ENCODE peak calls at places on chromosomes 6 and 20, in six cellular contexts. One of them, this sample, is unnamed.

GRCh38 chr6:134101479-134101878 is 49.1 kb upstream of the SLC2A12 start:
- DNase-seq in CD8-positive, alpha-beta T cell: no peak
- DNase-seq in RWPE1: no peak
- DNase-seq in progenitor cell of endocrine pancreas: no peak
- DNase-seq in nucleus accumbens: no peak
- DNase-seq in MCF 10A: no peak
- DNase-seq in this sample: no peak

GRCh38 chr6:31128093-31128676 is 7.9 kb upstream of the CDSN start:
- DNase-seq in RWPE1: peak
- DNase-seq in progenitor cell of endocrine pancreas: peak
- DNase-seq in CD8-positive, alpha-beta T cell: peak
- DNase-seq in MCF 10A: peak
- DNase-seq in nucleus accumbens: peak
- DNase-seq in this sample: peak

GRCh38 chr6:42417641-42418112 is 34.0 kb downstream of the TRERF1 start:
- DNase-seq in progenitor cell of endocrine pancreas: no peak
- DNase-seq in CD8-positive, alpha-beta T cell: peak
- DNase-seq in RWPE1: no peak
- DNase-seq in nucleus accumbens: no peak
- DNase-seq in MCF 10A: no peak
- DNase-seq in this sample: no peak

GRCh38 chr6:112144145-112144926 is 56.9 kb downstream of the FAM229B start:
- DNase-seq in MCF 10A: no peak
- DNase-seq in nucleus accumbens: no peak
- DNase-seq in RWPE1: no peak
- DNase-seq in progenitor cell of endocrine pancreas: no peak
- DNase-seq in CD8-positive, alpha-beta T cell: no peak
- DNase-seq in this sample: no peak

GRCh38 chr6:69390125-69390524 is 406.7 kb downstream of the LMBRD1 start:
- DNase-seq in MCF 10A: no peak
- DNase-seq in progenitor cell of endocrine pancreas: no peak
- DNase-seq in RWPE1: no peak
- DNase-seq in CD8-positive, alpha-beta T cell: no peak
- DNase-seq in nucleus accumbens: no peak
- DNase-seq in this sample: no peak

GRCh38 chr6:43647613-43648012 is 2.8 kb downstream of the RSPH9 start:
- DNase-seq in CD8-positive, alpha-beta T cell: no peak
- DNase-seq in nucleus accumbens: no peak
- DNase-seq in progenitor cell of endocrine pancreas: no peak
- DNase-seq in MCF 10A: no peak
- DNase-seq in RWPE1: no peak
- DNase-seq in this sample: no peak

GRCh38 chr6:160378886-160379285 is 30.7 kb downstream of the SLC22A3 start:
- DNase-seq in CD8-positive, alpha-beta T cell: no peak
- DNase-seq in nucleus accumbens: no peak
- DNase-seq in MCF 10A: peak
- DNase-seq in RWPE1: no peak
- DNase-seq in progenitor cell of endocrine pancreas: no peak
- DNase-seq in this sample: no peak

GRCh38 chr20:41524980-41525613 is 93.1 kb downstream of the CHD6 start:
- DNase-seq in CD8-positive, alpha-beta T cell: no peak
- DNase-seq in MCF 10A: peak
- DNase-seq in nucleus accumbens: no peak
- DNase-seq in progenitor cell of endocrine pancreas: no peak
- DNase-seq in RWPE1: peak
- DNase-seq in this sample: no peak

GRCh38 chr6:41405941-41406340 is 70.5 kb downstream of the NCR2 start:
- DNase-seq in nucleus accumbens: no peak
- DNase-seq in RWPE1: no peak
- DNase-seq in MCF 10A: no peak
- DNase-seq in CD8-positive, alpha-beta T cell: no peak
- DNase-seq in progenitor cell of endocrine pancreas: no peak
- DNase-seq in this sample: no peak

GRCh38 chr20:32204485-32205115 is 2.9 kb downstream of the PLAGL2 start:
- DNase-seq in RWPE1: no peak
- DNase-seq in progenitor cell of endocrine pancreas: no peak
- DNase-seq in nucleus accumbens: no peak
- DNase-seq in MCF 10A: no peak
- DNase-seq in CD8-positive, alpha-beta T cell: no peak
- DNase-seq in this sample: peak

GRCh38 chr6:8143945-8144344 is 41.6 kb upstream of the EEF1E1 start:
- DNase-seq in CD8-positive, alpha-beta T cell: no peak
- DNase-seq in progenitor cell of endocrine pancreas: no peak
- DNase-seq in RWPE1: no peak
- DNase-seq in MCF 10A: no peak
- DNase-seq in nucleus accumbens: no peak
- DNase-seq in this sample: no peak

GRCh38 chr6:137202078-137202477 is 17.1 kb downstream of the IFNGR1 start:
- DNase-seq in CD8-positive, alpha-beta T cell: no peak
- DNase-seq in nucleus accumbens: no peak
- DNase-seq in RWPE1: no peak
- DNase-seq in progenitor cell of endocrine pancreas: no peak
- DNase-seq in MCF 10A: no peak
- DNase-seq in this sample: no peak

GRCh38 chr20:50357783-50358161 is 152.4 kb upstream of the PTPN1 start:
- DNase-seq in CD8-positive, alpha-beta T cell: no peak
- DNase-seq in progenitor cell of endocrine pancreas: no peak
- DNase-seq in MCF 10A: no peak
- DNase-seq in nucleus accumbens: no peak
- DNase-seq in RWPE1: no peak
- DNase-seq in this sample: no peak

GRCh38 chr20:23205656-23206055 is 119.5 kb upstream of the CD93 start:
- DNase-seq in nucleus accumbens: peak
- DNase-seq in progenitor cell of endocrine pancreas: no peak
- DNase-seq in MCF 10A: no peak
- DNase-seq in RWPE1: no peak
- DNase-seq in CD8-positive, alpha-beta T cell: no peak
- DNase-seq in this sample: peak

GRCh38 chr6:106630366-106630765 is 988 bp downstream of the QRSL1 start:
- DNase-seq in nucleus accumbens: no peak
- DNase-seq in MCF 10A: peak
- DNase-seq in RWPE1: no peak
- DNase-seq in CD8-positive, alpha-beta T cell: no peak
- DNase-seq in progenitor cell of endocrine pancreas: no peak
- DNase-seq in this sample: no peak

GRCh38 chr20:62025394-62025793 is 40.3 kb downstream of the TAF4 start:
- DNase-seq in nucleus accumbens: no peak
- DNase-seq in MCF 10A: no peak
- DNase-seq in progenitor cell of endocrine pancreas: no peak
- DNase-seq in CD8-positive, alpha-beta T cell: no peak
- DNase-seq in RWPE1: no peak
- DNase-seq in this sample: no peak

GRCh38 chr20:44153636-44154043 is 33.3 kb downstream of the JPH2 start:
- DNase-seq in CD8-positive, alpha-beta T cell: no peak
- DNase-seq in MCF 10A: no peak
- DNase-seq in RWPE1: no peak
- DNase-seq in nucleus accumbens: no peak
- DNase-seq in progenitor cell of endocrine pancreas: no peak
- DNase-seq in this sample: peak

GRCh38 chr20:57397693-57398108 is 6.5 kb downstream of the RBM38 start:
- DNase-seq in nucleus accumbens: no peak
- DNase-seq in CD8-positive, alpha-beta T cell: peak
- DNase-seq in RWPE1: no peak
- DNase-seq in MCF 10A: no peak
- DNase-seq in progenitor cell of endocrine pancreas: no peak
- DNase-seq in this sample: no peak

GRCh38 chr6:20092071-20092566 is 120.2 kb downstream of the MBOAT1 start:
- DNase-seq in progenitor cell of endocrine pancreas: no peak
- DNase-seq in CD8-positive, alpha-beta T cell: no peak
- DNase-seq in RWPE1: peak
- DNase-seq in MCF 10A: peak
- DNase-seq in nucleus accumbens: no peak
- DNase-seq in this sample: peak

GRCh38 chr20:33894798-33895197 is 83.7 kb downstream of the CHMP4B start:
- DNase-seq in MCF 10A: no peak
- DNase-seq in progenitor cell of endocrine pancreas: no peak
- DNase-seq in nucleus accumbens: no peak
- DNase-seq in RWPE1: no peak
- DNase-seq in CD8-positive, alpha-beta T cell: no peak
- DNase-seq in this sample: no peak

GRCh38 chr6:17032595-17033591 is 69.0 kb upstream of the STMND1 start:
- DNase-seq in progenitor cell of endocrine pancreas: no peak
- DNase-seq in RWPE1: peak
- DNase-seq in MCF 10A: peak
- DNase-seq in nucleus accumbens: peak
- DNase-seq in CD8-positive, alpha-beta T cell: no peak
- DNase-seq in this sample: peak

GRCh38 chr6:24893342-24893850 is 42.4 kb downstream of the RIPOR2 start:
- DNase-seq in CD8-positive, alpha-beta T cell: no peak
- DNase-seq in progenitor cell of endocrine pancreas: no peak
- DNase-seq in RWPE1: no peak
- DNase-seq in nucleus accumbens: no peak
- DNase-seq in MCF 10A: no peak
- DNase-seq in this sample: no peak

GRCh38 chr6:23031986-23032385 is 462.6 kb downstream of the HDGFL1 start:
- DNase-seq in CD8-positive, alpha-beta T cell: no peak
- DNase-seq in progenitor cell of endocrine pancreas: no peak
- DNase-seq in nucleus accumbens: no peak
- DNase-seq in MCF 10A: no peak
- DNase-seq in RWPE1: no peak
- DNase-seq in this sample: peak

GRCh38 chr20:45189861-45190260 is 15.2 kb downstream of the PI3 start:
- DNase-seq in RWPE1: no peak
- DNase-seq in CD8-positive, alpha-beta T cell: no peak
- DNase-seq in progenitor cell of endocrine pancreas: no peak
- DNase-seq in MCF 10A: no peak
- DNase-seq in nucleus accumbens: no peak
- DNase-seq in this sample: no peak

GRCh38 chr6:13486679-13487121 is 700 bp downstream of the GFOD1 start:
- DNase-seq in CD8-positive, alpha-beta T cell: peak
- DNase-seq in RWPE1: peak
- DNase-seq in progenitor cell of endocrine pancreas: no peak
- DNase-seq in MCF 10A: peak
- DNase-seq in nucleus accumbens: peak
- DNase-seq in this sample: peak

GRCh38 chr20:33561981-33562601 is 72.2 kb downstream of the CBFA2T2 start:
- DNase-seq in CD8-positive, alpha-beta T cell: no peak
- DNase-seq in RWPE1: peak
- DNase-seq in MCF 10A: peak
- DNase-seq in progenitor cell of endocrine pancreas: no peak
- DNase-seq in nucleus accumbens: peak
- DNase-seq in this sample: peak

GRCh38 chr6:35165630-35166071 is 24.5 kb upstream of the TCP11 start:
- DNase-seq in progenitor cell of endocrine pancreas: no peak
- DNase-seq in nucleus accumbens: no peak
- DNase-seq in MCF 10A: peak
- DNase-seq in CD8-positive, alpha-beta T cell: no peak
- DNase-seq in RWPE1: peak
- DNase-seq in this sample: peak

GRCh38 chr6:26025047-26025893 is 62.0 kb upstream of the HFE start:
- DNase-seq in CD8-positive, alpha-beta T cell: no peak
- DNase-seq in progenitor cell of endocrine pancreas: no peak
- DNase-seq in MCF 10A: peak
- DNase-seq in RWPE1: no peak
- DNase-seq in nucleus accumbens: no peak
- DNase-seq in this sample: peak

GRCh38 chr6:139433647-139434419 is 59.4 kb upstream of the CITED2 start:
- DNase-seq in MCF 10A: no peak
- DNase-seq in RWPE1: no peak
- DNase-seq in progenitor cell of endocrine pancreas: no peak
- DNase-seq in nucleus accumbens: no peak
- DNase-seq in CD8-positive, alpha-beta T cell: no peak
- DNase-seq in this sample: peak

GRCh38 chr6:156953478-156954146 is 176.4 kb downstream of the ARID1B start:
- DNase-seq in MCF 10A: peak
- DNase-seq in CD8-positive, alpha-beta T cell: no peak
- DNase-seq in RWPE1: peak
- DNase-seq in nucleus accumbens: no peak
- DNase-seq in progenitor cell of endocrine pancreas: no peak
- DNase-seq in this sample: peak

GRCh38 chr6:1720620-1721322 is 111.1 kb downstream of the FOXC1 start:
- DNase-seq in CD8-positive, alpha-beta T cell: no peak
- DNase-seq in RWPE1: no peak
- DNase-seq in nucleus accumbens: no peak
- DNase-seq in MCF 10A: no peak
- DNase-seq in progenitor cell of endocrine pancreas: no peak
- DNase-seq in this sample: no peak

GRCh38 chr20:8895472-8895871 is 173.4 kb upstream of the PLCB4 start:
- DNase-seq in CD8-positive, alpha-beta T cell: no peak
- DNase-seq in progenitor cell of endocrine pancreas: no peak
- DNase-seq in MCF 10A: no peak
- DNase-seq in nucleus accumbens: no peak
- DNase-seq in RWPE1: no peak
- DNase-seq in this sample: no peak